ENCODE peak calls at places on chromosomes 5 and 9, in five cellular contexts. J is SW 1271; X is kidney glomerular epithelial cell; C is stimulated activated CD8-positive, alpha-beta memory T cell treated with anti-CD3 and anti-CD28 coated beads, Interleukin-12 subunit alpha, Interleukin-12 subunit beta, amount 100 ng/mL, for 1 hour; T is neuronal stem cell. R is an unnamed sample.

GRCh38 chr9:123049589-123050222 is 16.2 kb downstream of the GPR21 start:
- DNase-seq in J (no peak), X (no peak), C (no peak), T (no peak), R (no peak)

GRCh38 chr5:139402561-139403158 is 1.2 kb downstream of the SPATA24 start:
- DNase-seq in J (no peak), X (no peak), C (no peak), T (no peak), R (no peak)

GRCh38 chr9:122402403-122403268 is 31.8 kb downstream of the PTGS1 start:
- DNase-seq in T (no peak), C (no peak), J (peak; percentile 96), X (peak; percentile 73), R (peak; percentile 80)

GRCh38 chr9:3238241-3238640 is 287.6 kb downstream of the RFX3 start:
- DNase-seq in X (no peak), C (no peak), J (no peak), T (no peak), R (no peak)

GRCh38 chr5:101045689-101046088 is 142.6 kb upstream of the ST8SIA4 start:
- DNase-seq in X (no peak), C (no peak), J (no peak), T (no peak), R (no peak)

GRCh38 chr9:91411096-91411771 is 12.4 kb downstream of the NFIL3 start:
- DNase-seq in J (no peak), T (no peak), X (no peak), C (no peak), R (no peak)

GRCh38 chr5:140148508-140148907 is 22.8 kb downstream of the IGIP start:
- DNase-seq in T (no peak), J (no peak), C (no peak), X (no peak), R (no peak)

GRCh38 chr9:134693641-134694367 is 52.2 kb downstream of the COL5A1 start:
- DNase-seq in J (no peak), T (no peak), X (no peak), C (no peak), R (no peak)

GRCh38 chr9:26462751-26463150 is 429.9 kb downstream of the CAAP1 start:
- DNase-seq in C (no peak), T (no peak), X (no peak), J (no peak), R (no peak)

GRCh38 chr5:109242518-109242917 is 167.3 kb downstream of the PJA2 start:
- DNase-seq in T (no peak), X (no peak), J (no peak), C (no peak), R (no peak)

GRCh38 chr5:138339086-138339456 is 1.0 kb downstream of the FAM53C start:
- DNase-seq in X (no peak), C (no peak), J (no peak), T (no peak), R (no peak)

GRCh38 chr5:79547429-79547822 is 33.5 kb upstream of the HOMER1 start:
- DNase-seq in C (no peak), X (no peak), J (no peak), T (no peak), R (no peak)

GRCh38 chr9:121735792-121736130 is 84.3 kb downstream of the DAB2IP start:
- DNase-seq in T (no peak), X (no peak), C (no peak), J (no peak), R (no peak)

GRCh38 chr9:128635266-128636023 is 21.2 kb downstream of the DYNC2I2 start:
- DNase-seq in C (no peak), J (peak; percentile 99), X (peak; percentile 94), T (peak; percentile 39), R (peak; percentile 61)

GRCh38 chr9:131727184-131727785 is 12.6 kb downstream of the RAPGEF1 start:
- DNase-seq in T (no peak), C (no peak), X (no peak), J (no peak), R (no peak)

GRCh38 chr9:133972041-133972970 is 19.8 kb downstream of the VAV2 start:
- DNase-seq in T (no peak), C (no peak), J (no peak), X (peak; percentile 27), R (no peak)

GRCh38 chr9:90808226-90808797 is 6.7 kb downstream of the SYK start:
- DNase-seq in C (no peak), X (peak; percentile 17), J (no peak), T (no peak), R (no peak)

GRCh38 chr9:105293408-105293807 is 49.0 kb downstream of the SLC44A1 start:
- DNase-seq in T (no peak), J (no peak), X (no peak), C (no peak), R (no peak)

GRCh38 chr9:93673844-93674334 is 97.5 kb downstream of the PHF2 start:
- DNase-seq in J (no peak), X (no peak), T (no peak), C (no peak), R (no peak)

GRCh38 chr9:70352356-70352755 is 62.1 kb downstream of the KLF9 start:
- DNase-seq in J (no peak), T (no peak), C (no peak), X (no peak), R (no peak)

GRCh38 chr9:96495341-96495740 is 45.4 kb downstream of the HABP4 start:
- DNase-seq in T (no peak), X (no peak), C (no peak), J (no peak), R (no peak)

GRCh38 chr9:134704499-134704898 is 62.9 kb downstream of the COL5A1 start:
- DNase-seq in X (no peak), C (no peak), T (no peak), J (no peak), R (no peak)

GRCh38 chr5:168530751-168531150 is 1.6 kb downstream of the FBLL1 start:
- DNase-seq in J (no peak), X (no peak), T (no peak), C (no peak), R (no peak)

GRCh38 chr5:16411741-16412455 is 53.7 kb downstream of the ZNF622 start:
- DNase-seq in J (no peak), X (peak; percentile 3), C (no peak), T (no peak), R (no peak)

GRCh38 chr5:128053291-128053954 is 30.1 kb upstream of the SLC12A2 start:
- DNase-seq in T (no peak), X (no peak), J (no peak), C (no peak), R (no peak)

GRCh38 chr5:3886521-3887461 is 291.2 kb downstream of the IRX1 start:
- DNase-seq in J (no peak), X (no peak), C (no peak), T (no peak), R (no peak)

GRCh38 chr9:95082401-95083084 is 235.0 kb downstream of the FANCC start:
- DNase-seq in C (no peak), T (no peak), J (no peak), X (no peak), R (no peak)

GRCh38 chr5:151033217-151033934 is 13.0 kb downstream of the GPX3 start:
- DNase-seq in X (no peak), J (no peak), T (no peak), C (no peak), R (no peak)

GRCh38 chr5:157574456-157575095 is 999 bp downstream of the ADAM19 start:
- DNase-seq in T (no peak), X (no peak), C (no peak), J (no peak), R (no peak)

GRCh38 chr5:16616536-16617271 is at the start of gene RETREG1:
- DNase-seq in X (peak; percentile 73), J (no peak), C (peak; percentile 69), T (peak; percentile 49), R (no peak)

GRCh38 chr5:14870347-14871083 is 1.1 kb downstream of the ANKH start:
- DNase-seq in X (no peak), C (peak; percentile 53), T (no peak), J (no peak), R (no peak)

GRCh38 chr5:142869883-142870282 is 99.7 kb downstream of the ARHGAP26 start:
- DNase-seq in J (no peak), T (no peak), X (peak; percentile 37), C (no peak), R (no peak)

GRCh38 chr5:16392718-16393117 is 72.9 kb downstream of the ZNF622 start:
- DNase-seq in C (no peak), J (no peak), T (no peak), X (no peak), R (no peak)

GRCh38 chr9:34607331-34607730 is 4.6 kb downstream of the RPP25L start:
- DNase-seq in X (no peak), J (no peak), C (no peak), T (no peak), R (no peak)

GRCh38 chr9:101119206-101119819 is 90.8 kb downstream of the PLPPR1 start:
- DNase-seq in X (peak; percentile 37), T (peak; percentile 51), C (no peak), J (peak; percentile 4), R (peak; percentile 3)